ENCODE peak calls at places on chromosomes 16 and 17, in five cellular contexts. D is amniotic stem cell, M is adrenal gland, X is lung microvascular endothelial cell, O is colonic mucosa. F is an unnamed sample.

GRCh38 chr17:78796134-78796900 is 14.2 kb upstream of the CYTH1 start:
- DNase-seq in M (no peak), O (no peak), X (no peak), D (no peak), F (no peak)

GRCh38 chr16:23072769-23073549 is 76.3 kb downstream of the USP31 start:
- DNase-seq in O (no peak), M (no peak), D (no peak), X (peak; percentile 17), F (peak; percentile 52)

GRCh38 chr16:13956635-13957196 is 36.8 kb downstream of the ERCC4 start:
- DNase-seq in D (no peak), O (no peak), X (no peak), M (no peak), F (no peak)

GRCh38 chr17:77456271-77456950 is 315.6 kb downstream of the SEC14L1 start:
- DNase-seq in O (no peak), M (no peak), X (no peak), D (no peak), F (no peak)

GRCh38 chr17:27497696-27498095 is 41.4 kb downstream of the KSR1 start:
- DNase-seq in M (no peak), X (no peak), D (no peak), O (no peak), F (no peak)

GRCh38 chr16:58048914-58049696 is 23.6 kb downstream of the MMP15 start:
- DNase-seq in X (no peak), M (no peak), D (no peak), O (no peak), F (no peak)

GRCh38 chr17:36188891-36189306 is 7.7 kb downstream of the CCL3L1 start:
- DNase-seq in D (no peak), X (no peak), M (peak; percentile 66), O (no peak), F (no peak)

GRCh38 chr17:8315740-8316217 is 5.7 kb downstream of the ARHGEF15 start:
- DNase-seq in M (no peak), D (no peak), X (no peak), O (no peak), F (no peak)

GRCh38 chr17:42563950-42564349 is 2.0 kb downstream of the COASY start:
- DNase-seq in X (no peak), M (no peak), D (no peak), O (no peak), F (no peak)

GRCh38 chr17:70913086-70913485 is 743.8 kb downstream of the KCNJ2 start:
- DNase-seq in D (no peak), O (no peak), X (no peak), M (no peak), F (no peak)

GRCh38 chr16:35598696-35599332 is 2139.4 kb downstream of the TP53TG3F start:
- DNase-seq in X (no peak), M (no peak), O (no peak), D (no peak), F (no peak)

GRCh38 chr16:56980792-56981724 is 8.3 kb upstream of the NLRC5 start:
- DNase-seq in D (no peak), O (no peak), X (no peak), M (no peak), F (no peak)

GRCh38 chr16:11138769-11139623 is 117.0 kb downstream of the SOCS1 start:
- DNase-seq in M (no peak), X (no peak), O (no peak), D (no peak), F (peak; percentile 81)

GRCh38 chr16:2771496-2772402 is 5.3 kb downstream of the ELOB start:
- DNase-seq in O (no peak), M (no peak), X (no peak), D (no peak), F (no peak)

GRCh38 chr16:4917117-4917516 is 19.8 kb downstream of the PPL start:
- DNase-seq in M (no peak), X (no peak), D (peak; percentile 25), O (no peak), F (peak; percentile 59)

GRCh38 chr17:40191237-40192208 is 14.3 kb downstream of the RAPGEFL1 start:
- DNase-seq in M (peak; percentile 87), O (peak; percentile 66), X (peak; percentile 77), D (peak; percentile 58), F (peak; percentile 83)

GRCh38 chr16:83772806-83773205 is 35.0 kb upstream of the HSBP1 start:
- DNase-seq in D (no peak), O (no peak), M (no peak), X (peak; percentile 31), F (no peak)

GRCh38 chr16:1351582-1352362 is at the start of the genes GNPTG and TSR3:
- DNase-seq in O (peak; percentile 84), D (peak; percentile 59), X (peak; percentile 94), M (peak; percentile 80), F (peak; percentile 85)

GRCh38 chr17:68101992-68102758 is 66.6 kb downstream of the KPNA2 start:
- DNase-seq in D (no peak), M (no peak), O (peak; percentile 60), X (peak; percentile 13), F (peak; percentile 9)

F was measured in EH.